ENCODE peak calls at places on chromosome 1, in five cellular contexts. N is NCI-H2171; D is germinal center; Y is stimulated activated CD4-positive, alpha-beta T cell treated with anti-CD3 and anti-CD28 coated beads, Interleukin-15, amount 100 ng/mL, for 24 hours; Q is hepatocyte. F is an unnamed sample.

GRCh38 chr1:158146165-158146564 is 34.5 kb upstream of the CD1D start:
- DNase-seq in Y (no peak), D (no peak), N (no peak), Q (no peak), F (no peak)

GRCh38 chr1:52751589-52752306 is 25.5 kb downstream of the ZYG11B start:
- DNase-seq in D (no peak), Q (peak), N (no peak), Y (no peak), F (no peak)

GRCh38 chr1:18161690-18162089 is 54.1 kb downstream of the IGSF21 start:
- DNase-seq in Q (no peak), N (no peak), Y (no peak), D (no peak), F (no peak)

GRCh38 chr1:61585714-61586113 is 139.2 kb downstream of the TM2D1 start:
- DNase-seq in N (peak), D (no peak), Q (no peak), Y (no peak), F (no peak)

GRCh38 chr1:159646687-159647086 is 59.1 kb downstream of the APCS start:
- DNase-seq in Q (no peak), D (no peak), Y (no peak), N (no peak), F (no peak)

GRCh38 chr1:9482403-9482802 is 56.9 kb upstream of the SLC25A33 start:
- DNase-seq in N (no peak), Q (no peak), D (no peak), Y (no peak), F (no peak)

GRCh38 chr1:61056674-61057439 is 25.5 kb upstream of the NFIA start:
- DNase-seq in Y (peak), D (no peak), N (peak), Q (peak), F (no peak)

GRCh38 chr1:34296059-34296458 is 119.4 kb downstream of the C1orf94 start:
- DNase-seq in D (no peak), Y (no peak), N (no peak), Q (no peak), F (no peak)

GRCh38 chr1:27135920-27136551 is 18.9 kb downstream of the SLC9A1 start:
- DNase-seq in Y (no peak), Q (no peak), N (no peak), D (no peak), F (no peak)

GRCh38 chr1:36133484-36133883 is 8.5 kb upstream of the COL8A2 start:
- DNase-seq in Q (peak), Y (no peak), N (no peak), D (no peak), F (no peak)

GRCh38 chr1:227885135-227885647 is 62.5 kb downstream of the WNT9A start:
- DNase-seq in Q (peak), D (no peak), N (no peak), Y (peak), F (peak)

GRCh38 chr1:228163004-228163753 is 2.4 kb upstream of the IBA57 start:
- DNase-seq in Y (no peak), N (no peak), Q (peak), D (no peak), F (no peak)

GRCh38 chr1:208201241-208201640 is 42.9 kb downstream of the PLXNA2 start:
- DNase-seq in Y (no peak), Q (peak), D (no peak), N (no peak), F (no peak)